ENCODE peak calls at places on chromosomes 4 and X, in eight cellular contexts. Z is AG09309; L is GM23338; B is H9; W is mammary epithelial cell; G is CD8-positive, alpha-beta T cell; C is ovary; R is omental fat pad. P is an unnamed sample.

GRCh38 chr4:95889662-95890061 is 49.8 kb downstream of the PDHA2 start:
- DNase-seq in Z (no peak), C (no peak), W (peak), R (no peak), B (peak), G (no peak), L (peak), P (no peak)

GRCh38 chr4:47598320-47598719 is 113.2 kb downstream of the ATP10D start:
- DNase-seq in R (no peak), L (no peak), G (no peak), Z (no peak), C (no peak), B (no peak), W (peak), P (no peak)

GRCh38 chr4:147994076-147994475 is 262.2 kb downstream of the ARHGAP10 start:
- DNase-seq in R (no peak), B (no peak), L (no peak), Z (no peak), W (no peak), C (no peak), G (no peak), P (no peak)

GRCh38 chr4:78693777-78694456 is 82.2 kb upstream of the BMP2K start:
- DNase-seq in C (no peak), B (no peak), Z (no peak), W (no peak), G (no peak), L (no peak), R (no peak), P (no peak)

GRCh38 chrX:20729421-20729820 is 462.7 kb upstream of the RPS6KA3 start:
- DNase-seq in L (no peak), C (no peak), W (peak), G (no peak), B (no peak), Z (no peak), R (no peak), P (no peak)

GRCh38 chr4:53646792-53647191 is 55.5 kb upstream of the LNX1 start:
- DNase-seq in G (no peak), Z (no peak), B (no peak), L (no peak), R (no peak), C (no peak), W (no peak), P (no peak)

GRCh38 chrX:135112096-135112729 is 8.1 kb downstream of the ETDB start:
- DNase-seq in R (no peak), Z (peak), G (peak), B (peak), W (peak), C (no peak), L (peak), P (no peak)

GRCh38 chr4:158036998-158037397 is 135.8 kb downstream of the GASK1B start:
- DNase-seq in G (no peak), C (no peak), B (no peak), L (no peak), Z (no peak), W (no peak), R (no peak), P (no peak)

GRCh38 chr4:137226900-137227299 is 305.4 kb downstream of the PCDH18 start:
- DNase-seq in C (no peak), R (no peak), Z (no peak), G (no peak), L (peak), W (peak), B (no peak), P (no peak)

GRCh38 chr4:6727081-6727942 is 11.3 kb downstream of the BLOC1S4 start:
- DNase-seq in B (peak), L (peak), G (no peak), C (no peak), R (no peak), W (no peak), Z (no peak), P (no peak)

GRCh38 chrX:111447298-111447697 is 35.3 kb upstream of the DCX start:
- DNase-seq in Z (no peak), G (no peak), W (no peak), R (no peak), B (peak), L (peak), C (no peak), P (no peak)

GRCh38 chr4:703336-704197 is 2.1 kb upstream of the PCGF3 start:
- DNase-seq in L (no peak), B (no peak), C (no peak), G (no peak), R (no peak), Z (no peak), W (no peak), P (no peak)

GRCh38 chr4:145840801-145841200 is 97.8 kb downstream of the ZNF827 start:
- DNase-seq in G (no peak), Z (no peak), B (no peak), C (no peak), W (no peak), L (no peak), R (no peak), P (no peak)

GRCh38 chrX:16711219-16712115 is 1.0 kb downstream of the CTPS2 start:
- DNase-seq in R (no peak), C (no peak), L (peak), G (no peak), B (no peak), Z (no peak), W (no peak), P (no peak)

GRCh38 chrX:120452131-120452530 is 17.0 kb downstream of the LAMP2 start:
- DNase-seq in R (no peak), C (peak), B (peak), L (peak), G (no peak), W (no peak), Z (no peak), P (no peak)

GRCh38 chrX:15398874-15399273 is 14.7 kb upstream of the VEGFD start:
- DNase-seq in B (no peak), G (no peak), L (no peak), Z (no peak), C (no peak), R (no peak), W (no peak), P (no peak)

GRCh38 chrX:43655961-43656494 is at the start of gene MAOA:
- DNase-seq in Z (no peak), W (no peak), R (peak), B (peak), L (peak), C (peak), G (peak), P (peak)

GRCh38 chrX:123013141-123013540 is 170.9 kb upstream of the GRIA3 start:
- DNase-seq in R (no peak), L (no peak), G (no peak), C (no peak), W (peak), Z (no peak), B (no peak), P (no peak)

GRCh38 chrX:134462927-134463326 is 3.0 kb downstream of the HPRT1 start:
- DNase-seq in C (no peak), L (no peak), B (no peak), G (no peak), R (no peak), Z (no peak), W (no peak), P (no peak)

GRCh38 chr4:81648576-81649272 is 177.0 kb upstream of the RASGEF1B start:
- DNase-seq in G (peak), L (no peak), R (no peak), B (no peak), C (no peak), Z (no peak), W (no peak), P (no peak)

GRCh38 chr4:137601924-137602323 is 69.6 kb upstream of the PCDH18 start:
- DNase-seq in C (no peak), B (no peak), R (no peak), L (no peak), G (no peak), W (peak), Z (no peak), P (no peak)

GRCh38 chrX:70455366-70456202 is 10.9 kb downstream of the DLG3 start:
- DNase-seq in L (peak), B (no peak), R (no peak), W (no peak), C (no peak), Z (no peak), G (no peak), P (no peak)

DNA sequence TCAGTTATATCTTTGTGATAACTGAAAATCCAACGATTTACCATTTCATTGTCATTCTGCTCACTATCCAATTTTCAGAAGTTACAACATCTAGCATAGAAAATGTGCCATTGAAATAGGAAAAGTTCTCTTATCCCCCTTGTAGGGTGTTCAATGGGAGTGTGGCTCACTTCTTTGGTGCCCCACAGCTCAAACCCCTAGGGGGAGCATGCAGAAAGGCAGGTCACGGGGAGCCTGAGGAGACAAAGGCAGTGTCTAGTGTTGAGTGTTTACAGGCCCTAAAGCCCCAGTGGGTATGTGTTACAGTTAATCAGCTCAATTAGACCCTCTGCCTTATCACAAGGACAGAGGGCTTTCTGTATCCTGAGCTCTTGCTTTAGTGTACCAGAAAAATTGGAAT is 243.4 kb upstream of the GRID2 start:
- DNase-seq in G (no peak), W (no peak), C (no peak), Z (no peak), B (peak), L (peak), R (no peak), P (no peak)
- TF ChIP-seq CTCF in G (no peak), W (no peak), C (no peak), Z (no peak), B (peak), L (peak), R (no peak), P (no peak)

GRCh38 chr4:106810122-106810521 is 226.0 kb downstream of the DKK2 start:
- DNase-seq in Z (no peak), C (no peak), G (no peak), L (no peak), W (no peak), R (no peak), B (no peak), P (no peak)
- TF ChIP-seq CTCF in Z (no peak), C (no peak), G (no peak), L (no peak), W (no peak), R (no peak), B (no peak), P (no peak)

GRCh38 chrX:24144528-24144927 is 5.0 kb upstream of the ZFX start:
- DNase-seq in C (no peak), Z (no peak), R (no peak), L (no peak), G (no peak), W (no peak), B (no peak), P (no peak)

GRCh38 chrX:24148118-24148517 is 1.4 kb upstream of the ZFX start:
- DNase-seq in W (no peak), Z (no peak), C (no peak), L (no peak), R (no peak), B (no peak), G (no peak), P (no peak)

GRCh38 chrX:24146283-24146865 is 3.2 kb upstream of the ZFX start:
- DNase-seq in W (no peak), Z (no peak), L (no peak), G (no peak), C (no peak), R (no peak), B (no peak), P (no peak)

GRCh38 chrX:24147165-24147564 is 2.4 kb upstream of the ZFX start:
- DNase-seq in Z (no peak), B (no peak), W (no peak), L (no peak), C (no peak), R (no peak), G (no peak), P (no peak)

GRCh38 chrX:24145340-24146186 is 4.0 kb upstream of the ZFX start:
- DNase-seq in B (no peak), G (no peak), C (no peak), L (no peak), Z (peak), W (peak), R (no peak), P (no peak)
- TF ChIP-seq CTCF in B (peak), G (no peak), C (no peak), L (no peak), Z (peak), W (peak), R (no peak), P (no peak)

DNA sequence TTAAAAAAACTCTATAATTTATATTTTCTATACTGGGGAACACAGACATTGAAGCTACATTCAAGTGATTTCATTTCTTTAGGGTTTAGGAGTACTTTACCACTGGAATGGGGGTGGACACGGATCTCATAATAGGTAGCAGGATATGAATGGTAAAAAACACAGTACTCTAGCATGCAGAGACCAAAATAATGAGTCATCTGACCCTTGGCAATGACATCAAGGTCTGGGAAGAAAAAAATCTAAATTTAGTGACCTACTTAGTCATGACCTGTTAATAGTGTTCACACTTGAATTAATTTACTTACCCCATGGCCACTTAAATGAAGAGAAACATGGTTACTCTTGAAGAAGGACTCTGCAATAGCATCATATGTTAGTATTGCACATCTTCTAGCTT is 187.9 kb downstream of the EPHA5 start:
- DNase-seq in G (no peak), L (no peak), R (no peak), C (no peak), Z (no peak), B (no peak), W (peak), P (no peak)
- TF ChIP-seq CTCF in G (no peak), L (no peak), R (no peak), C (no peak), Z (no peak), B (no peak), W (no peak), P (no peak)

GRCh38 chr4:70704333-70705145 is 16.2 kb downstream of the UTP3 start:
- DNase-seq in B (peak), W (peak), Z (no peak), C (peak), G (peak), L (peak), R (peak), P (no peak)
- TF ChIP-seq CTCF in B (peak), W (peak), Z (peak), C (no peak), G (no peak), L (peak), R (no peak), P (peak)

DNA sequence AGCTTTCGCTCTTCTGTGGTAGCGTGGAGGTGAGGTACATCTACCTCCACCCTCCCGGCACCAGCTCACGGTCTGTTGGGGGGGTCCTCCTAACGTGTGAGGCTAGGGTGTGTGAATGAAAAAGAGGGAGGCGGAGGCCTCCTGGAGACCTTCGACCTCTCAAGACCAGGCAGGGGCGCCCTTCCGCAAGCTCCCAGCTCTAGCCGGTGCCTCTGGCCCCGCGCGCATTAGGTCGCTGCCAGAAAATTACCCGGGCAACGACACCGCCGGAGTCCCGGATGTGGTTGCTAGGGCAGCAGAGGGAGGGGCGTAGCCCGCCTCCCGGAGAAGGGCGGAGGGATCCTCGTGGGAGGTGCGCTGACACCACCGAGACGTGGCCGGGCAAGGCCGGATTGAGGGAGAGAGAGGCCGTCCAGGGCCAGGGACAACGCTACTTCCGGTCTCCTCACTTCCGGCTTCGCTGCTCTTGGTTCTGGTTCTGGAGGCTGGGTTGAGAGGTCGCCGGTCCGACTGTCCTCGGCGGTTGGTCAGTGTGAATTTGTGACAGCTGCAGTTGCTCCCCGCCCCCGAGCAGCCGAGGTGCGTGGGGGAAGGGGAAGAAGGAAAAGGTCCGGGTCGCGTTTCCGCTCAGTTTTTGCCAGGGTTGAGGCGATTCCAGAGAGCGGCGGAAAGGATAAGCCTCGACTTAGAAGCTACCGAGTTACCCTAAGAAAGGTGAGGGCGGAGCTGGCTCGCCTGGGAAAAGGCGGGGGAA is at the start of the genes ARFIP1 and TIGD4:
- DNase-seq in Z (peak), W (peak), L (peak), R (peak), G (peak), B (peak), C (peak), P (peak)
- TF ChIP-seq CTCF in Z (no peak), W (peak), L (peak), R (no peak), G (no peak), B (peak), C (no peak), P (no peak)

GRCh38 chr4:177699365-177700213 is 257.4 kb upstream of the AGA start:
- DNase-seq in R (no peak), C (no peak), B (no peak), L (no peak), G (no peak), Z (no peak), W (peak), P (no peak)

GRCh38 chr4:177692907-177693306 is 250.7 kb upstream of the AGA start:
- DNase-seq in G (no peak), Z (no peak), L (no peak), W (no peak), B (no peak), C (no peak), R (no peak), P (no peak)

GRCh38 chr4:177696438-177696966 is 254.3 kb upstream of the AGA start:
- DNase-seq in G (no peak), L (peak), C (no peak), W (peak), B (peak), R (no peak), Z (no peak), P (no peak)
- TF ChIP-seq CTCF in G (no peak), L (peak), C (no peak), W (no peak), B (no peak), R (no peak), Z (no peak), P (no peak)

DNA sequence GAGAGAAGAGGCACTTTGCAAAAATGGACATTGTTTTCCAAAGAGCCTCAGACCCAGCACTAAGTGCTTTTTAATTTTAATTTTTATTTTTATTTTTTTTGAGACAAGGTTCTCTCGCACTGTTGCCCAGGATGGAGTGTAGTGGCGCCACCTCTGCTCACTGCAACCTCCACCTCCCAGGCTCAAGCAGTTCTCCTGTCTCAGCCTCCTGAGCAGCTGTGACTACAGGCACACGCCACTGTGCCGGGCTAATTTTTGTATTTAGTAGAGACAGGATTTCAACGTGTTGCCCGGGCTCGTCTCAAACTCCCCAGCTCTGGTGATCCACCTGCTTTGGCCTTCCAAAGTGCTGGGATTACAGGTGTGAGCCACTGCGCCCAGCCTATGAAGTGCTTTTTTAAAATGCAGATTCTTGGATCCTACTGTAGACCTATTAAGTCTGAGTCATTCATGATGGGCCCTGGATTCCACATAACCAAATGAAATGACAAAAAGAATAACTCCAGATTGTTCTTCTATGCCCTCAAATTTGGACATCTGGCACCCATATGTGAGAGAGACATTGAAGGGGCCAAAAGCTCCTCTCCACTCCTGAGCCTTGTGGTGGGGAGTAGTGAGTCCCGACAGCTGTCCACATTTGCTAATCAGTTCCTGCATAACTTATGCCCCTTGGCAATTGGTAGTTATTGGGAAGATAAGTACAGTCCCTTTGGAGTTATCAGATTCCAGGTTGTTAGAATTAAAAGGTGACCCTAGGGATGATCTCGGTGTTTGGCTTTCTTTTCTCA is 3.6 kb downstream of the NOCT start:
- DNase-seq in B (no peak), R (no peak), C (no peak), G (no peak), W (no peak), L (no peak), Z (peak), P (no peak)
- TF ChIP-seq CTCF in B (peak), R (no peak), C (no peak), G (no peak), W (no peak), L (peak), Z (no peak), P (no peak)

DNA sequence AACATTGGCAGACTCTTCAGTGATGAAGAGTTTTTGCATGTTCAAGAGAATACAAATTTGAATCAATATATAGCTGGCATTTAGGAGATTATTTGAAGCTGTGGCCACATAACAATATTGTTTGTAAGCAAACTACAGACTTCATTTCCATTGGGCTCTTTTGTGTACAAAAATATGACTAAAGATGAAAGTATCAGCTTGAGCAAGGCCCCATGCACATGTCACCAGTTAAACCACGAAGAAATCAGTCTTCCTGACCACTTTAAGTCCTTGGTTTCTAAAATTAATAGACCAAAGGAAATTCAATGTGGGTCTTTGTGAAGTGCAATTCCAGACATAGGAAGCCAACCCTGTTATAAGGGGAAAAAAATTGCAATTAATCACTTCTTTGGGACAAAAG is 1664.6 kb upstream of the ADGRL3 start:
- DNase-seq in C (no peak), L (no peak), G (no peak), B (no peak), Z (no peak), W (no peak), R (no peak), P (no peak)
- TF ChIP-seq CTCF in C (no peak), L (no peak), G (no peak), B (no peak), Z (no peak), W (no peak), R (no peak), P (no peak)

P was measured in thoracic aorta.